ENCODE peak calls at places on chromosomes 6 and 20, in four cellular contexts. C, R, D and F are unnamed samples.

GRCh38 chr6:75114795-75115194 is 91.1 kb downstream of the COL12A1 start:
- DNase-seq in D (no peak), R (no peak), C (no peak), F (no peak)

GRCh38 chr6:73073238-73073637 is 152.1 kb downstream of the KHDC1L start:
- DNase-seq in C (no peak), D (no peak), R (no peak), F (no peak)

GRCh38 chr20:63893999-63894357 is 948 bp upstream of the DNAJC5 start:
- DNase-seq in R (no peak), D (no peak), C (no peak), F (no peak)

GRCh38 chr6:36716476-36717093 is 19.0 kb downstream of the RAB44 start:
- DNase-seq in D (no peak), C (no peak), R (no peak), F (no peak)

GRCh38 chr6:41636803-41637178 is 1.5 kb upstream of the MDFI start:
- DNase-seq in D (no peak), C (peak), R (no peak), F (peak)

GRCh38 chr20:41738584-41739193 is 120.5 kb upstream of the CHD6 start:
- DNase-seq in C (peak), D (peak), R (peak), F (peak)

GRCh38 chr20:40657526-40657925 is 31.5 kb downstream of the MAFB start:
- DNase-seq in D (no peak), C (no peak), R (no peak), F (no peak)

GRCh38 chr20:17878912-17879602 is 89.5 kb downstream of the SNX5 start:
- DNase-seq in R (no peak), D (no peak), C (no peak), F (no peak)

GRCh38 chr20:53800883-53801604 is 207.4 kb upstream of the ZNF217 start:
- DNase-seq in D (peak), R (no peak), C (no peak), F (no peak)

GRCh38 chr20:35967979-35968640 is at the start of gene CNBD2:
- DNase-seq in R (no peak), D (peak), C (no peak), F (no peak)

GRCh38 chr6:136012948-136013347 is 161.4 kb downstream of the PDE7B start:
- DNase-seq in C (no peak), R (no peak), D (no peak), F (no peak)

GRCh38 chr6:48426636-48427035 is 315.6 kb upstream of the PTCHD4 start:
- DNase-seq in C (no peak), R (no peak), D (no peak), F (no peak)

GRCh38 chr6:39225946-39226437 is 3.3 kb downstream of the KCNK5 start:
- DNase-seq in D (peak), C (no peak), R (no peak), F (no peak)

GRCh38 chr6:14910692-14911547 is 334.9 kb upstream of the JARID2 start:
- DNase-seq in C (no peak), R (no peak), D (no peak), F (no peak)

GRCh38 chr6:156703719-156704118 is 73.5 kb upstream of the ARID1B start:
- DNase-seq in C (no peak), D (no peak), R (no peak), F (no peak)

GRCh38 chr6:71346034-71346680 is 57.5 kb downstream of the OGFRL1 start:
- DNase-seq in D (no peak), R (no peak), C (no peak), F (no peak)

GRCh38 chr20:60695223-60695622 is 556.8 kb upstream of the CDH4 start:
- DNase-seq in D (peak), C (no peak), R (no peak), F (no peak)

GRCh38 chr6:135267085-135267484 is 86.0 kb downstream of the MYB start:
- DNase-seq in D (no peak), R (no peak), C (peak), F (no peak)

GRCh38 chr20:24495266-24495665 is 25.8 kb downstream of the SYNDIG1 start:
- DNase-seq in R (no peak), D (no peak), C (no peak), F (no peak)

GRCh38 chr6:67884442-67884841 is 750.6 kb upstream of the ADGRB3 start:
- DNase-seq in R (no peak), C (no peak), D (no peak), F (no peak)

GRCh38 chr20:46485431-46485830 is 27.9 kb downstream of the ZNF334 start:
- DNase-seq in D (no peak), C (no peak), R (no peak), F (no peak)

GRCh38 chr6:20034408-20034769 is 177.9 kb downstream of the MBOAT1 start:
- DNase-seq in C (no peak), R (no peak), D (peak), F (no peak)

GRCh38 chr6:20038385-20038784 is 173.9 kb downstream of the MBOAT1 start:
- DNase-seq in R (no peak), C (no peak), D (no peak), F (no peak)

GRCh38 chr6:20031342-20031741 is 180.9 kb downstream of the MBOAT1 start:
- DNase-seq in R (no peak), D (no peak), C (no peak), F (no peak)

GRCh38 chr6:20029979-20030378 is 182.3 kb downstream of the MBOAT1 start:
- DNase-seq in C (no peak), R (no peak), D (no peak), F (no peak)

DNA sequence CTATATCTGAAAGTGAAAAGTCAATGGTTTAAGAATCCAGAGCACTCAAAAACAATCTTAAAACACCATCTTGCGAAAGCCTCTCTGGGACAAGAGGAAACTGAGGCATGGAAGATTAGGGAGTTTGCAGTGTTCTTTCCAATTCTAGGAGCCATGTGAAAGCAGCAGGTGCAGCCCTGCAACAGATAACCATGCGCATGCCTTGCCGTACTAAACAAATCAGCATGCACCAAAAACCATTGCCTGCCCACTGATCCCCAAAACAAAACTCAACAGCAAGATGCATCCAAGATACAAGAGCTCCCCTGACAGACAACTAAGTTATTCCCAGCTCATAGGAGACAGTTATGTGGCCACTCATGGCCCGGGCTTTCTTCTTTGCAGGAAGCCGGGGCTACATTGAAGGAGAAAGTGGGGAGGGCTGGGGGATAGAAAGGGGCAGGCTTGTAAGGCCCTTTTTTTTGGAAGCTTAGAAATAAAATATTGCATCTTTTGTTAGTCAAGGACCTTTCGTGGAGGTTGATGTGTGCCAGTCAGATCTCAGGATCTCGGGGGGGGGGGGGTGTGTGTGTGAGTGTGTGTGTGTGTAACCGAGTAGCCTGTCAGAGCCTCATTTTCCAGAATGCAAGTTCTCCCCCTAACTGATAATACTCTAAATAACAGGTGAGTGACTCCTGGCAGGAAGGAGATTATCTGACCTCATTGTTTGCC is 178.4 kb downstream of the MBOAT1 start:
- DNase-seq in R (no peak), D (no peak), C (no peak), F (no peak)
- TF ChIP-seq TEAD4 in R (no peak), D (no peak), C (no peak), F (no peak)

GRCh38 chr20:43749734-43750294 is 23.0 kb upstream of the GTSF1L start:
- DNase-seq in C (peak), D (peak), R (peak), F (peak)
- TF ChIP-seq TEAD4 in C (peak), D (no peak), R (no peak), F (no peak)

GRCh38 chr6:150919938-150920337 is 54.4 kb downstream of the MTHFD1L start:
- DNase-seq in C (no peak), R (no peak), D (no peak), F (no peak)

GRCh38 chr6:150915868-150916267 is 50.4 kb downstream of the MTHFD1L start:
- DNase-seq in C (no peak), D (no peak), R (no peak), F (no peak)

GRCh38 chr6:150914372-150914771 is 48.9 kb downstream of the MTHFD1L start:
- DNase-seq in C (no peak), R (no peak), D (no peak), F (no peak)

GRCh38 chr6:150910561-150910960 is 45.1 kb downstream of the MTHFD1L start:
- DNase-seq in D (no peak), R (no peak), C (no peak), F (no peak)

GRCh38 chr6:150915156-150915555 is 49.7 kb downstream of the MTHFD1L start:
- DNase-seq in C (no peak), R (no peak), D (no peak), F (no peak)
- TF ChIP-seq TEAD4 in C (no peak), R (no peak), D (no peak), F (no peak)

GRCh38 chr6:84581494-84582259 is 182.7 kb downstream of the TBX18 start:
- DNase-seq in R (no peak), D (no peak), C (no peak), F (no peak)
- TF ChIP-seq TEAD4 in R (no peak), D (no peak), C (no peak), F (no peak)

DNA sequence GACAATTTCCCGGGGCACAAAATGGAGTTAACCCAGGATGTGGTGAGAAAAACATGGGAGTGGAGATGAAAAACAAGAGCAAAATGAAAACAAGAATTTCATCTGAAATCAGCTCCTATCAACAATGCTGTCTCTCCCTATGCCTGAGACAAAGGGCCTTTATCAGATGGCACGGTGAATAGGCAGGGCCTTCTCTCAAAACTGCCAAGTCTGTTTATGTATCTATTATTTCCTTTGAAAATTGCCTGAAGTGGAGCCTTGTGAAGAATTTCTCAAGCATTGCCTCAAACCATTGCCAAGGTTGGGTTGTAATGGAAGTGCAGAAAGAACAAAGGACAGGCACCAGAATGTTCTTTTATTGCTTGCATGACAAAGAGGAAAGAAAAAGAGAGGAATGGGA is 74.7 kb downstream of the BTBD3 start:
- DNase-seq in D (no peak), R (no peak), C (no peak), F (no peak)
- TF ChIP-seq TEAD4 in D (no peak), R (no peak), C (no peak), F (no peak)